ENCODE peak calls at places on chromosomes 6 and 20, in eight cellular contexts. R is body of pancreas, L is H1, F is HepG2, B is psoas muscle, X is right cardiac atrium, D is fibroblast of lung, I is neural progenitor cell. W is an unnamed sample. For H3K4me1, the result is how much of the 10 kb centered on the place peaks cover.

GRCh38 chr20:35166242-35166830 is 5.5 kb upstream of the PROCR start:
- DNase-seq in B (peak), R (peak), X (peak), I (no peak), D (no peak), L (peak), F (no peak), W (peak)

GRCh38 chr20:48098099-48098498 is 312.8 kb upstream of the SULF2 start:
- DNase-seq in R (no peak), L (no peak), F (no peak), D (no peak), B (no peak), I (no peak), X (no peak), W (peak)

GRCh38 chr6:81818778-81819491 is 66.5 kb upstream of the TENT5A start:
- DNase-seq in D (no peak), F (no peak), L (no peak), B (no peak), R (no peak), X (no peak), I (no peak), W (no peak)

GRCh38 chr6:136846046-136846445 is 23.7 kb downstream of the PEX7 start:
- DNase-seq in R (peak), L (no peak), F (peak), X (no peak), B (no peak), I (peak), D (peak), W (no peak)

GRCh38 chr20:6562111-6562510 is 205.4 kb upstream of the BMP2 start:
- DNase-seq in F (no peak), L (no peak), R (no peak), B (no peak), D (peak), I (no peak), X (no peak), W (no peak)

GRCh38 chr20:2390971-2391675 is 10.4 kb downstream of the TGM6 start:
- DNase-seq in R (no peak), I (no peak), X (no peak), B (no peak), D (no peak), F (no peak), L (no peak), W (no peak)

GRCh38 chr6:13304101-13304500 is 24.2 kb downstream of the TBC1D7 start:
- DNase-seq in X (no peak), B (no peak), I (no peak), D (peak), R (no peak), F (no peak), L (peak), W (no peak)

GRCh38 chr6:161009991-161010390 is 18.4 kb downstream of the MAP3K4 start:
- DNase-seq in F (no peak), B (no peak), R (no peak), L (no peak), X (no peak), I (no peak), D (peak), W (no peak)

GRCh38 chr6:169725270-169726048 is 1.2 kb upstream of the PHF10 start:
- DNase-seq in X (peak), I (peak), F (peak), B (peak), R (peak), D (peak), L (peak), W (peak)

GRCh38 chr6:69138893-69139494 is 503.9 kb downstream of the ADGRB3 start:
- DNase-seq in D (peak), B (no peak), L (no peak), I (peak), X (no peak), R (no peak), F (no peak), W (no peak)

GRCh38 chr6:46024122-46024769 is 8.6 kb upstream of the CLIC5 start:
- DNase-seq in D (no peak), X (no peak), B (no peak), R (no peak), I (no peak), L (no peak), F (no peak), W (no peak)

GRCh38 chr6:43791752-43792422 is 21.9 kb downstream of the VEGFA start:
- DNase-seq in F (no peak), R (no peak), I (no peak), X (no peak), B (no peak), D (no peak), L (no peak), W (no peak)

GRCh38 chr6:114135348-114136002 is 164.5 kb upstream of the HDAC2 start:
- DNase-seq in R (no peak), F (no peak), L (no peak), X (no peak), I (no peak), D (no peak), B (no peak), W (no peak)

GRCh38 chr6:148335582-148335981 is 7.1 kb upstream of the SASH1 start:
- DNase-seq in B (no peak), F (no peak), I (no peak), X (no peak), L (no peak), D (peak), R (no peak), W (no peak)

GRCh38 chr6:41901882-41902519 is 6.8 kb upstream of the USP49 start:
- DNase-seq in D (no peak), I (peak), F (no peak), R (peak), X (peak), B (no peak), L (peak), W (no peak)

GRCh38 chr6:120785459-120786086 is 548.7 kb downstream of the TBC1D32 start:
- DNase-seq in R (no peak), B (no peak), I (no peak), F (no peak), L (no peak), D (no peak), X (no peak), W (no peak)

GRCh38 chr6:2550247-2550646 is 200.5 kb downstream of the MYLK4 start:
- DNase-seq in F (no peak), R (no peak), D (no peak), L (no peak), X (no peak), I (no peak), B (no peak), W (no peak)

GRCh38 chr6:5730586-5731263 is 276.0 kb downstream of the NRN1 start:
- DNase-seq in B (no peak), R (no peak), F (no peak), I (no peak), X (no peak), D (peak), L (no peak), W (no peak)

GRCh38 chr20:38827770-38828281 is 22.3 kb downstream of the PPP1R16B start:
- DNase-seq in I (no peak), D (no peak), X (no peak), F (no peak), L (no peak), R (no peak), B (no peak), W (no peak)

GRCh38 chr20:39851459-39851858 is 837.6 kb downstream of the MAFB start:
- DNase-seq in B (no peak), F (no peak), X (no peak), I (no peak), D (peak), L (no peak), R (no peak), W (no peak)

GRCh38 chr6:20028143-20028542 is 184.1 kb downstream of the MBOAT1 start:
- DNase-seq in R (no peak), B (no peak), X (no peak), L (no peak), D (no peak), F (no peak), I (no peak), W (no peak)

GRCh38 chr6:131602913-131603312 is 25.1 kb downstream of the MED23 start:
- DNase-seq in D (peak), B (no peak), L (no peak), R (no peak), F (no peak), I (no peak), X (no peak), W (no peak)

GRCh38 chr20:50731930-50732690 is 730 bp downstream of the PARD6B start:
- DNase-seq in L (no peak), B (no peak), R (no peak), I (peak), D (no peak), F (peak), X (no peak), W (no peak)

GRCh38 chr20:51487525-51488279 is 54.8 kb downstream of the NFATC2 start:
- DNase-seq in R (no peak), X (no peak), B (no peak), D (peak), I (no peak), F (peak), L (no peak), W (no peak)

GRCh38 chr6:154815938-154816820 is 83.0 kb downstream of the SCAF8 start:
- DNase-seq in B (no peak), L (no peak), R (no peak), I (no peak), X (no peak), D (peak), F (no peak), W (no peak)
- H3K4me1 ChIP-seq in B (under half), L (under half), R (under half), I (under half), X (under half), D (under half), F (under half), W (under half)

DNA sequence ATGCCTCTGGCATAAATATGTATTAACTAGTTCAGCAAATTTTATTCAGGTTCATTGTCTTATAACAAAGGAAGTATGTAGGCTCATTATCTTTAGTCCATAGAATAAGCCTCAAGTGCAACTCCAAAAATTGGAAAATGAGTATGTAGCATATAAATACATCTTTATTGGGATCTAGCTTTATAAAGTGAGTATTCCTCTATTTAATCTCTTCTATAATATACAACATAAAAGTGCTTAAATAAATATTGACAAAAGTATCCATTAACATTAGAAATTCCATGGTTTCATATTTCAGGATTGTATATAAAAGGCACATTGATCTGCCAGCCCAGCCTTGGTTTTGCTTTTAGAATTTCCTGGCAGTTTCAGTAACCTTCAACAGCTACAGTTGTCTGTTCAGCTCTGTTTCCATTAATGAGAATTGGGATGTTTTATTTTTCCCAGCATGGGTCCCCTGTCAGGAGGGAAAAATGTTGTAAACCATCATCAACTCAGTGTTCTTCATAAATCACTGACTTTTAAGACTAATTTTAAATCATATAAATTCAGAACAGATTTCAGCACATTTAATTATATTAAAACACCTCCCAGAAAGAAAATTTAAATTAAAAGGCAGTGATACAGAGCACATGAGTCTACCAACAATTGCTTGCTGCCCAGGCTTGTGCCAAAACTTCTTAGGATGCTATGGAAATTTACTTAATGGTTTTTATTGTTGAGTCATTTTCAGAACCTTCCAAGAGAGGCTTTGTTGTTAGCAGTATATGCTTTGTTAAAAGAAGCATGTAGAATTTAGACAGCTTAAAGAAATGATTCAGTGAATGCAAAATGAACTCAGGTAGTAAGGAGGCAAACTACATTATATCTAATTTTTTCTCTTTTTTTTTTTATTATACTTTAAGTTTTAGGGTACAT is 119.7 kb downstream of the ADGRG6 start:
- DNase-seq in R (no peak), I (no peak), X (no peak), B (no peak), F (no peak), D (peak), L (no peak), W (no peak)
- H3K27ac ChIP-seq in R (no peak), I (no peak), X (no peak), B (no peak), F (no peak), D (no peak), L (no peak), W (no peak)

GRCh38 chr6:15526129-15526764 is 136.6 kb downstream of the DTNBP1 start:
- DNase-seq in F (peak), D (no peak), I (no peak), X (no peak), B (no peak), R (no peak), L (peak), W (peak)
- H3K4me3 ChIP-seq in F (no peak), D (no peak), I (no peak), X (no peak), B (no peak), R (no peak), L (no peak), W (no peak)

GRCh38 chr6:167153523-167153959 is 4.2 kb downstream of the GPR31 start:
- DNase-seq in D (peak), I (no peak), L (no peak), R (no peak), B (no peak), X (no peak), F (peak), W (no peak)
- H3K4me1 ChIP-seq in D (under half), I (under half), L (under half), R (under half), B (under half), X (under half), F (under half), W (under half)

GRCh38 chr6:52306972-52307849 is 22.7 kb upstream of the MCM3 start:
- DNase-seq in B (no peak), R (no peak), L (peak), F (no peak), D (no peak), X (no peak), I (no peak), W (peak)

GRCh38 chr6:52303178-52303577 is 18.6 kb upstream of the MCM3 start:
- DNase-seq in F (no peak), R (no peak), X (no peak), D (no peak), B (no peak), L (no peak), I (no peak), W (no peak)

GRCh38 chr6:52305948-52306767 is 21.6 kb upstream of the MCM3 start:
- DNase-seq in X (no peak), I (no peak), B (no peak), F (no peak), R (no peak), L (no peak), D (no peak), W (no peak)

GRCh38 chr6:52304917-52305316 is 20.4 kb upstream of the MCM3 start:
- DNase-seq in F (no peak), R (no peak), I (peak), D (peak), L (no peak), B (no peak), X (no peak), W (no peak)

DNA sequence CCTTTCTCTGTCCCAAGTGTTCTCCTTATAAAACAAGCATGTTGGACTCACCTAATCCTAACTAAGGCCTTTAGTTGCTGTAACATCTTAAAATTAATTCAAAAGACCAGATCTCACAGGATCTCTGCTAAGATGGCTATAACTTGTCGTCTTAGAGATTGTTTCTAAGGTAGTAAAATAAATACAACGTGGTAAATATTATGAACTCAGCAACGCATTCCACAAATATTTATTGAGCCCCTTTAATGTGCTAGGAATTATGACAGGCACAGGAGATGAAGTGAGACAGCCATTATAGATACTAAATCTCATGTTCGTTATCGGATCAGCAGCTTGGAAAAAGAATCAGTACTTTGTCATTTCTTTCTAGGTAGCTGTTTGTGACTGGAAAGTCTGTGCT is 20.8 kb upstream of the MCM3 start:
- DNase-seq in B (no peak), L (no peak), I (no peak), D (no peak), R (no peak), F (no peak), X (no peak), W (no peak)
- H3K27ac ChIP-seq in B (no peak), L (no peak), I (no peak), D (no peak), R (peak), F (peak), X (no peak), W (peak)

GRCh38 chr20:4245542-4245941 is 230.2 kb upstream of the RNF24 start:
- DNase-seq in I (no peak), L (no peak), X (no peak), R (no peak), D (no peak), B (no peak), F (no peak), W (no peak)

GRCh38 chr20:4246428-4246827 is 231.1 kb upstream of the RNF24 start:
- DNase-seq in R (no peak), B (no peak), D (no peak), I (no peak), F (no peak), L (no peak), X (no peak), W (no peak)

GRCh38 chr20:4247261-4247660 is 231.9 kb upstream of the RNF24 start:
- DNase-seq in R (no peak), B (no peak), F (no peak), X (no peak), L (no peak), D (no peak), I (no peak), W (no peak)

GRCh38 chr20:4244700-4245485 is 229.5 kb upstream of the RNF24 start:
- DNase-seq in D (no peak), R (peak), L (no peak), X (no peak), B (no peak), F (peak), I (no peak), W (no peak)

GRCh38 chr20:4247898-4248858 is 232.8 kb upstream of the RNF24 start:
- DNase-seq in X (no peak), B (no peak), D (no peak), I (no peak), L (no peak), F (no peak), R (no peak), W (no peak)
- H3K4me3 ChIP-seq in X (peak), B (no peak), D (peak), I (no peak), L (no peak), F (no peak), R (no peak), W (no peak)

DNA sequence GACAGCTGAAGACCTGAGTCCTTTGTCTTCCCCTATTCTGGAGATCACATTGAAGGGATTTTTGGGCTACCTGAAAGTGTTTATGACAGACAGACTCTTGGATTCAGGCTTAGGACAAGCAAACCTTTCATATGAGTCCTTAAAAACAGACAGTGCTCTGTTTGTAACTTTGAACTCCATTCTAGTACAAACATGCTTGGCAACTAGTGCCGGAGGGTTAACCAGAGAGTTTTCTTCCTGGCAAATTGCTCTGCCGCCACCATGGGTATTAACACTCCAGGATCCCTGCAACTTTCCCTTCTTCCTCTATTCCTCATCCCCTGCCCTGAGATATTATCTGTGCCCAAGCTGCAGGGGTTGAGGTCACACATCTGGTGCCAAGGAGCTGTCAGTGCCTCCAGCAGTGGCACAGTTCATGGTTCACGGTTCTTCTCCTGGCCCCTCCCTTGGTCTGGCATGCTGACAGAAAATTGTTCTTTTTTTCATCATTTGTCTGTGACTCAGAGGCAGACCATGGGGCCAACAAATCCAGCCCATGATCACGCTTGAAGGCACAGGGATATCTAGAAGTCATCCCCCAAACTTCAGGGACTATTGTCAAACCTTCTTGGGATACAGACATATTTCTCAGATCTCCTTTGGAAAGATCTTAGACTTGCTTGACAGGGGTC is 77.6 kb downstream of the ATXN1 start:
- DNase-seq in B (peak), X (peak), I (no peak), L (no peak), R (peak), D (peak), F (peak), W (no peak)
- H3K4me1 ChIP-seq in B (half or more), X (under half), I (under half), L (under half), R (under half), D (under half), F (half or more), W (under half)

GRCh38 chr6:11771473-11772048 is 7.0 kb downstream of the ADTRP start:
- DNase-seq in X (no peak), L (no peak), D (peak), R (no peak), F (no peak), B (no peak), I (no peak), W (no peak)
- H3K27ac ChIP-seq in X (peak), L (no peak), D (peak), R (no peak), F (no peak), B (peak), I (no peak), W (peak)

DNA sequence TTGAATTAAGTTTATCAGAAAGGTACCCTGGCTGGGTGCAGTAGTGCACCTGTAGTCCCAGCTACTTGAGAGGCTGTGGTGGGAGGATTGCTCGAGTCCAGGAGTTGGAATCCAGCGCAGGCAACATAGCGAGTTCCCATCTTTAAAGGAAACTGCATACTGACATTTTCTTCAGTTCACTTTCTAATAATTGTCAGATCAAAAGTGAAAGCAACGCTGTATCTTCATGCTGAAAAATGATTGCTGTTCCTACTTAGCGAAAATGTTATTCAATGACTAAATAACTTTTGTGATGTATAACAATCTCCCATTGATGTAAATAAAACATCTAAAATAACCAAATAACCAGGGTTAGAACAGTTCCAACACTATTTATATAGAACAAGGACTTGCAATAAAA is 1.7 kb downstream of the LATS1 start:
- DNase-seq in D (no peak), B (no peak), I (no peak), X (no peak), F (no peak), L (no peak), R (no peak), W (no peak)
- H3K4me3 ChIP-seq in D (peak), B (peak), I (peak), X (peak), F (peak), L (no peak), R (peak), W (peak)